ENCODE peak calls at places on chromosomes 11 and 22, in ten cellular contexts. P, M, V, O, Z, E, L, Q, Y and X are unnamed samples. For H3K4me1, the result is how much of the 10 kb centered on the place peaks cover.

GRCh38 chr11:134346101-134346975 is 14.6 kb downstream of the GLB1L2 start:
- DNase-seq in P (no peak), M (no peak), V (no peak), O (no peak), Z (no peak), E (no peak), L (no peak), Q (no peak), Y (no peak), X (no peak)

GRCh38 chr11:43989162-43989961 is 46.9 kb downstream of the C11orf96 start:
- DNase-seq in P (peak), M (peak), V (no peak), O (no peak), Z (no peak), E (no peak), L (peak), Q (no peak), Y (peak), X (no peak)

GRCh38 chr11:118530180-118530682 is 761 bp upstream of the TMEM25 start:
- DNase-seq in P (no peak), M (no peak), V (no peak), O (peak), Z (no peak), E (peak), L (peak), Q (no peak), Y (peak), X (no peak)

GRCh38 chr11:1879941-1880720 is 11.6 kb downstream of the PRR33 start:
- DNase-seq in P (peak), M (no peak), V (no peak), O (no peak), Z (no peak), E (peak), L (no peak), Q (no peak), Y (peak), X (peak)

GRCh38 chr11:118652681-118653181 is 26.7 kb downstream of the TREH start:
- DNase-seq in P (no peak), M (no peak), V (no peak), O (no peak), Z (no peak), E (no peak), L (no peak), Q (no peak), Y (no peak), X (no peak)

GRCh38 chr11:121063728-121064127 is 37.3 kb upstream of the TECTA start:
- DNase-seq in P (no peak), M (peak), V (no peak), O (peak), Z (no peak), E (no peak), L (no peak), Q (no peak), Y (no peak), X (no peak)

GRCh38 chr11:110909331-110909730 is 197.1 kb upstream of the ARHGAP20 start:
- DNase-seq in P (no peak), M (no peak), V (no peak), O (peak), Z (no peak), E (no peak), L (no peak), Q (no peak), Y (no peak), X (no peak)

GRCh38 chr11:134596404-134596803 is 184.4 kb upstream of the B3GAT1 start:
- DNase-seq in P (no peak), M (no peak), V (no peak), O (no peak), Z (no peak), E (no peak), L (no peak), Q (no peak), Y (no peak), X (no peak)

GRCh38 chr11:65414776-65415498 is 7.7 kb upstream of the NEAT1 start:
- DNase-seq in P (peak), M (no peak), V (no peak), O (no peak), Z (no peak), E (peak), L (no peak), Q (no peak), Y (peak), X (no peak)

GRCh38 chr11:84097186-84097585 is 811.0 kb upstream of the CCDC90B start:
- DNase-seq in P (no peak), M (peak), V (no peak), O (no peak), Z (no peak), E (no peak), L (no peak), Q (no peak), Y (no peak), X (no peak)

GRCh38 chr11:133549796-133550195 is 17.5 kb upstream of the OPCML start:
- DNase-seq in P (no peak), M (no peak), V (no peak), O (no peak), Z (no peak), E (no peak), L (no peak), Q (no peak), Y (no peak), X (no peak)

GRCh38 chr11:68057807-68058206 is 19.0 kb downstream of the TCIRG1 start:
- DNase-seq in P (no peak), M (no peak), V (no peak), O (no peak), Z (no peak), E (peak), L (no peak), Q (no peak), Y (no peak), X (no peak)

GRCh38 chr11:2867722-2868548 is 17.6 kb downstream of the CDKN1C start:
- DNase-seq in P (no peak), M (no peak), V (no peak), O (no peak), Z (no peak), E (no peak), L (no peak), Q (no peak), Y (no peak), X (no peak)

GRCh38 chr11:115202900-115203552 is 301.2 kb downstream of the CADM1 start:
- DNase-seq in P (no peak), M (no peak), V (no peak), O (no peak), Z (no peak), E (no peak), L (no peak), Q (no peak), Y (no peak), X (no peak)

GRCh38 chr11:50075856-50076255 is 43.2 kb downstream of the OR4C45 start:
- DNase-seq in P (no peak), M (no peak), V (no peak), O (no peak), Z (no peak), E (peak), L (no peak), Q (no peak), Y (no peak), X (no peak)

GRCh38 chr11:63573881-63574855 is 11.0 kb upstream of the PLAAT2 start:
- DNase-seq in P (no peak), M (peak), V (no peak), O (no peak), Z (no peak), E (no peak), L (no peak), Q (peak), Y (peak), X (peak)

GRCh38 chr22:27835446-27835845 is 33.9 kb upstream of the MN1 start:
- DNase-seq in P (no peak), M (peak), V (no peak), O (no peak), Z (no peak), E (no peak), L (no peak), Q (no peak), Y (no peak), X (no peak)

GRCh38 chr11:88806410-88806809 is 259.4 kb downstream of the GRM5 start:
- DNase-seq in P (no peak), M (no peak), V (no peak), O (no peak), Z (no peak), E (no peak), L (no peak), Q (no peak), Y (no peak), X (no peak)

GRCh38 chr11:108559904-108560303 is 33.7 kb downstream of the EXPH5 start:
- DNase-seq in P (no peak), M (no peak), V (no peak), O (no peak), Z (no peak), E (no peak), L (no peak), Q (no peak), Y (no peak), X (no peak)

GRCh38 chr11:73563539-73564200 is 34.2 kb downstream of the FAM168A start:
- DNase-seq in P (no peak), M (no peak), V (no peak), O (no peak), Z (no peak), E (no peak), L (no peak), Q (no peak), Y (no peak), X (no peak)

GRCh38 chr11:123579482-123579812 is 75.0 kb downstream of the SCN3B start:
- DNase-seq in P (no peak), M (no peak), V (no peak), O (no peak), Z (no peak), E (no peak), L (no peak), Q (no peak), Y (no peak), X (no peak)

GRCh38 chr11:15603208-15603607 is 488.5 kb downstream of the INSC start:
- DNase-seq in P (peak), M (no peak), V (no peak), O (no peak), Z (no peak), E (no peak), L (no peak), Q (no peak), Y (no peak), X (no peak)

GRCh38 chr11:119285431-119285830 is 31.5 kb downstream of the MCAM start:
- DNase-seq in P (no peak), M (no peak), V (no peak), O (no peak), Z (no peak), E (no peak), L (no peak), Q (no peak), Y (no peak), X (no peak)

GRCh38 chr11:34154059-34154875 is 48.8 kb downstream of the NAT10 start:
- DNase-seq in P (no peak), M (no peak), V (no peak), O (no peak), Z (no peak), E (no peak), L (no peak), Q (no peak), Y (no peak), X (no peak)

GRCh38 chr11:34158661-34159060 is 53.2 kb downstream of the NAT10 start:
- DNase-seq in P (no peak), M (no peak), V (no peak), O (no peak), Z (no peak), E (no peak), L (no peak), Q (peak), Y (no peak), X (no peak)

GRCh38 chr11:34155057-34155758 is 49.8 kb downstream of the NAT10 start:
- DNase-seq in P (no peak), M (no peak), V (no peak), O (no peak), Z (no peak), E (no peak), L (no peak), Q (no peak), Y (no peak), X (no peak)

GRCh38 chr11:34157163-34157562 is 51.7 kb downstream of the NAT10 start:
- DNase-seq in P (no peak), M (no peak), V (no peak), O (no peak), Z (no peak), E (no peak), L (no peak), Q (no peak), Y (no peak), X (no peak)

DNA sequence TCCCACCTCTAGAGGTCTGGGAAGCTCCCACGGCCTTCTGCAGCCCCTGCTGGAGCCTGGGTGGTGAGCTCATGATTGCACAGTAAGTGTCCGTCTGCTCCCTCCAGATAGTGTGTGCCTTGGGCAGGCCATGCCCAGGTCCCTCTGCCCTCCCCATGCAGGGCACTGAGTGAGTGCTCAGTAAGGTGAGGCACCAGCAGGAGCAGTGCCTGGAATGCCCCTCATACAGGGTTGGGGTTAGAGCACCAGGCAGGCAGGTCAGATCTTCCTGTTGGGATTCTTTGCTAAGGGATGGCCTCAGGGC is 50.3 kb downstream of the NAT10 start:
- DNase-seq in P (no peak), M (no peak), V (no peak), O (no peak), Z (no peak), E (no peak), L (no peak), Q (no peak), Y (no peak), X (no peak)
- H3K4me1 ChIP-seq in P (under half), M (under half), V (under half), O (under half), Z (under half), E (under half), L (under half), Q (under half), Y (under half), X (under half)

DNA sequence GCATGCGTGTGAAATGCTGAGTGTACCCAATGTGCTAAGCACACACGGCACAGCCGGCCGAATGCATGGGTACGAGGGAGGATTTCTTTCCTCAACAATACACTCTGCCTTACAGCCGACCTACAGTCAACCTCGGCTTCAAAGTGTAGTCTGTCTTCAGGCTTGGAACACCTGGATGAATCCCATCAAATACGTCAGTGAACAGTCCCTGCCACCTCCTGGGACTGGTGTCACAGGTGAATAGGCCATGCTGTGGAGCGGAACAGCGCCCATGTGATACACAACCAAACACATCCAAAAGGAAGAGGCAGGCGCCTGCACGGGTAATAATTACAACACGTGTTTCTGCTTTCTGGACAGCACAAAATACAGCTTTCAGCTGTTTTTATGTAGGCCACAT is 20.9 kb upstream of the BID start:
- DNase-seq in P (no peak), M (no peak), V (no peak), O (no peak), Z (no peak), E (no peak), L (no peak), Q (no peak), Y (no peak), X (no peak)
- H3K4me1 ChIP-seq in P (under half), M (under half), V (under half), O (under half), Z (under half), E (under half), L (under half), Q (under half), Y (under half), X (under half)

GRCh38 chr22:26707581-26707980 is 50.2 kb downstream of the MIAT start:
- DNase-seq in P (no peak), M (no peak), V (no peak), O (no peak), Z (no peak), E (no peak), L (no peak), Q (no peak), Y (no peak), X (no peak)
- H3K4me1 ChIP-seq in P (under half), M (under half), V (under half), O (under half), Z (under half), E (under half), L (under half), Q (under half), Y (under half), X (under half)

GRCh38 chr22:50471197-50471847 is 3.5 kb downstream of the SBF1 start:
- DNase-seq in P (no peak), M (no peak), V (no peak), O (no peak), Z (no peak), E (no peak), L (no peak), Q (no peak), Y (peak), X (no peak)

GRCh38 chr22:50469377-50470305 is 5.2 kb downstream of the SBF1 start:
- DNase-seq in P (no peak), M (peak), V (no peak), O (peak), Z (no peak), E (peak), L (peak), Q (peak), Y (peak), X (peak)

GRCh38 chr22:50471962-50472361 is 2.9 kb downstream of the SBF1 start:
- DNase-seq in P (no peak), M (no peak), V (no peak), O (no peak), Z (no peak), E (no peak), L (no peak), Q (no peak), Y (peak), X (no peak)

GRCh38 chr22:50468626-50469025 is 6.2 kb downstream of the SBF1 start:
- DNase-seq in P (no peak), M (no peak), V (no peak), O (no peak), Z (no peak), E (no peak), L (no peak), Q (no peak), Y (no peak), X (no peak)

DNA sequence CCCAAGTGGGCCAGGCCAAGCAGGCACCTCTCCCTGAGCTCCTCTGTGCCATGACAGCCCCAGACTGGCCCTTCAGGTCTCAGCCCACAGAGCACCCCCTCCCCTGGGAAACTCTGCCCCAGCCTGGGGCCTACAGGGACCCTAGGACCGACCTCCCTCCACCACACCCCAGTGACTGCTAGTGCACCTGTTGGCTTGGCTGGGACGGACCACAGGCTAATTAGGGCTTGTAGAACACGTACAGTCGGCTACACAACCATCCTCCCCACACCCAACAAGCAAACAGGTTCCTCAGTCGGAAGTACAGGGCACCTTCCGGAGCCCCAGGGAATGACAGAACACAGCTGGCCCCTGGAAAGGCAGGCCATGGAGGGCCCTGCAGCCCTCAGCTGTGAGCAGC is 4.3 kb downstream of the SBF1 start:
- DNase-seq in P (no peak), M (no peak), V (no peak), O (no peak), Z (no peak), E (no peak), L (no peak), Q (no peak), Y (peak), X (no peak)
- H3K4me1 ChIP-seq in P (half or more), M (under half), V (under half), O (under half), Z (under half), E (half or more), L (half or more), Q (half or more), Y (half or more), X (half or more)